ENCODE peak calls at places on chromosomes 12 and 14, in eight cellular contexts. L is hepatocyte, Y is esophagus squamous epithelium, A is AG04450, X is WERI-Rb-1, C is stomach, T is heart right ventricle, I is thyroid gland. J is an unnamed sample.
A peak's percentile ranks its signal among the peaks of the same experiment; 100 is the strongest.

GRCh38 chr12:94873368-94874085 is 130.0 kb downstream of the NDUFA12 start:
- DNase-seq in A (no peak), Y (no peak), L (peak; percentile 64), X (peak; percentile 33), C (peak; percentile 28), I (peak; percentile 66), T (peak; percentile 29), J (no peak)

GRCh38 chr12:15011162-15011561 is 38.3 kb downstream of the PDE6H start:
- DNase-seq in L (no peak), I (no peak), Y (no peak), C (no peak), A (no peak), T (no peak), X (no peak), J (no peak)

GRCh38 chr12:131672311-131672940 is 38.5 kb upstream of the SFSWAP start:
- DNase-seq in X (no peak), I (no peak), T (no peak), C (no peak), A (no peak), L (no peak), Y (no peak), J (no peak)

GRCh38 chr12:76558684-76559276 is 791 bp downstream of the OSBPL8 start:
- DNase-seq in L (peak; percentile 61), Y (peak; percentile 27), I (peak; percentile 55), A (no peak), X (peak; percentile 34), C (peak; percentile 69), T (peak; percentile 58), J (peak; percentile 71)

GRCh38 chr12:12072064-12072760 is 1.5 kb downstream of the BCL2L14 start:
- DNase-seq in X (no peak), C (peak; percentile 73), A (no peak), Y (no peak), T (no peak), I (peak; percentile 49), L (peak; percentile 65), J (peak; percentile 1)

GRCh38 chr12:65685514-65685913 is 138.8 kb upstream of the HMGA2 start:
- DNase-seq in Y (no peak), X (no peak), I (no peak), T (no peak), C (no peak), L (peak; percentile 14), A (no peak), J (no peak)

GRCh38 chr12:111767362-111768158 is 827 bp downstream of the ALDH2 start:
- DNase-seq in I (peak; percentile 29), A (no peak), T (peak; percentile 26), C (no peak), L (peak; percentile 60), Y (no peak), X (no peak), J (no peak)

GRCh38 chr14:102728509-102728908 is 48.7 kb upstream of the TRAF3 start:
- DNase-seq in I (no peak), L (no peak), Y (no peak), A (no peak), C (no peak), T (no peak), X (no peak), J (no peak)

GRCh38 chr12:110802489-110802888 is 44.3 kb upstream of the CCDC63 start:
- DNase-seq in L (no peak), I (no peak), Y (no peak), X (no peak), C (no peak), T (no peak), A (no peak), J (no peak)

GRCh38 chr14:23548351-23549318 is 2.9 kb downstream of the ZFHX2 start:
- DNase-seq in Y (no peak), A (no peak), T (no peak), L (no peak), I (no peak), C (no peak), X (no peak), J (no peak)

GRCh38 chr14:31283568-31284252 is 76.1 kb upstream of the HECTD1 start:
- DNase-seq in X (no peak), C (no peak), L (no peak), A (no peak), Y (no peak), I (peak; percentile 27), T (no peak), J (no peak)

GRCh38 chr12:111268738-111269572 is 99.9 kb downstream of the PHETA1 start:
- DNase-seq in C (no peak), L (no peak), X (no peak), Y (no peak), T (no peak), I (no peak), A (no peak), J (peak; percentile 3)

GRCh38 chr12:47238665-47239064 is 158.9 kb upstream of the AMIGO2 start:
- DNase-seq in L (no peak), A (no peak), Y (no peak), C (no peak), I (no peak), T (no peak), X (no peak), J (no peak)

GRCh38 chr12:13597166-13597565 is 384.2 kb downstream of the GRIN2B start:
- DNase-seq in I (no peak), L (no peak), A (no peak), X (no peak), C (no peak), T (no peak), Y (no peak), J (no peak)

GRCh38 chr12:2580821-2581220 is 213.9 kb upstream of the FKBP4 start:
- DNase-seq in X (no peak), C (no peak), L (no peak), T (no peak), A (peak; percentile 59), Y (no peak), I (peak; percentile 60), J (no peak)

GRCh38 chr12:128969480-128970055 is 116.3 kb downstream of the GLT1D1 start:
- DNase-seq in C (peak; percentile 34), I (peak; percentile 56), Y (no peak), X (peak; percentile 73), T (no peak), A (no peak), L (peak; percentile 74), J (peak; percentile 25)

GRCh38 chr12:120126635-120127005 is 10.1 kb upstream of the RAB35 start:
- DNase-seq in Y (no peak), X (no peak), T (no peak), C (no peak), I (no peak), L (no peak), A (no peak), J (no peak)

DNA sequence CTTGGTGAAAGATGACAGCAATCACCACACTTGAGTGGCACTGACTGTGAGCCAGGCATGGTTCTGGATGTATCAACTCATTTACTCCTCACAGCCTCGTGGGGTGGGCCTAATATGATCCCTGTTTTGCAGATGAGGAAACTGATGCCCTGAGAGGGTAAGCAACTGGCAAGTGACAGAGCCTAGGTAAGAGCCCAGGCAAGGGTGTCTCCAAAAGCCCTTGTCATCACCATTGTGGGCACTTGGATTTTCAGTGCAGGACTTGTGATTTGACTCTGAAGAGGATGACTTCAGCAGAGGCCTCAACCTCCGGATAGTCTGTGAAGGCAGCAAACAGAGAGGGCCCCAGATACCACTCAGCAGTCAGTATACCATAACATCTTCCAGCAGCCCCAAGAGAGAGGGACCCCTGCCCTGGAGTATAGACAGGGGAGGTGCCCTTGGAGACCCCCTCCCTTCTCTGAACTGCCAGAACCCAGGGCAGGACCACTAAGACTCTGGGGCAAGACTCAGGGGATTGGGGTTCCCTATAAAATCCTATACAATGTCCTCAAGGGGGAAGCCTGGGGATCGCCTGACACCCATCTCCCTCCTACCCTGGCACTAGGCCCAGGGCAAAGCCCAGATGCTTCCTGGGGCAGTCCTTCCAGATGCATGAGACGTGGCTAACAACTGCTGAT is 7.1 kb upstream of the KRT5 start:
- DNase-seq in T (no peak), Y (no peak), L (no peak), C (no peak), A (no peak), X (no peak), I (no peak), J (no peak)
- H3K27me3 ChIP-seq in T (no peaks in the 10 kb centered on the region), Y (no peaks in the 10 kb centered on the region), L (no peaks in the 10 kb centered on the region), C (no peaks in the 10 kb centered on the region), A (peaks cover 14% of the 10 kb centered on the region), X (peaks cover 97% of the 10 kb centered on the region), I (no peaks in the 10 kb centered on the region), J (no peaks in the 10 kb centered on the region)

GRCh38 chr12:19084547-19084946 is 45.0 kb upstream of the PLEKHA5 start:
- DNase-seq in L (no peak), Y (no peak), A (no peak), T (no peak), X (no peak), I (no peak), C (no peak), J (no peak)

GRCh38 chr12:19088576-19088975 is 41.0 kb upstream of the PLEKHA5 start:
- DNase-seq in A (no peak), X (peak; percentile 84), L (no peak), Y (no peak), C (no peak), I (no peak), T (no peak), J (no peak)

GRCh38 chr12:19082365-19082911 is 47.1 kb upstream of the PLEKHA5 start:
- DNase-seq in I (peak; percentile 3), X (no peak), A (no peak), C (no peak), T (no peak), L (no peak), Y (no peak), J (no peak)

GRCh38 chr12:19080918-19081317 is 48.6 kb upstream of the PLEKHA5 start:
- DNase-seq in T (no peak), C (no peak), A (no peak), L (no peak), I (no peak), X (no peak), Y (no peak), J (no peak)

DNA sequence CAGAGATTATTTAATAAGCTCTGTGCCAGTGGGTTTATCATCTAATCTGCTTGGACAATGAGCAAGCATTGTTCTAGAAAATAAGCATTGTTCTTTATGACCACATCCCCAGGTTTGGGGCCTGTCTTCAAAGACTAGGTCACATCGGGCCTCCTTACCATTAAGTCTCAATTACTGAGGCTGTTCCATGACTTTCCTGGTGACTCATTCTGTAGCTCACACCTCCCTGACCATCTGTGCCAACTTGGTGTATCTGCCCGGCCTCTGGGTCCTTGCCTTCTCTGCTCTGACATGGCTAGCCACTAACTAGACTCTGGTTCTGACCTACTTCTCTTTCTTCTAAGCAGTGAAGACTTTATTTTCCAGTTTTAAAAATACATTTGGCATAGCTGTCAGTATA is 44.4 kb upstream of the PLEKHA5 start:
- DNase-seq in X (no peak), C (no peak), Y (no peak), L (no peak), I (no peak), T (no peak), A (no peak), J (no peak)
- H3K27ac ChIP-seq in X (no peak overlapping the region), C (no peak overlapping the region), Y (peak overlapping the region; percentile 14), L (no peak overlapping the region), I (no peak overlapping the region), T (no peak overlapping the region), A (no peak overlapping the region), J (no peak overlapping the region)

GRCh38 chr14:50039734-50040400 is 76.5 kb downstream of the VCPKMT start:
- DNase-seq in I (no peak), X (no peak), C (no peak), A (no peak), Y (no peak), L (peak; percentile 31), T (peak; percentile 36), J (no peak)
- TF ChIP-seq CTCF in I (no peak), X (no peak), C (no peak), A (no peak), Y (no peak), L (no peak), T (no peak), J (no peak)

GRCh38 chr14:92294506-92294905 is 28.5 kb upstream of the SLC24A4 start:
- DNase-seq in C (no peak), L (no peak), T (no peak), I (no peak), X (no peak), A (no peak), Y (no peak), J (no peak)
- H3K27me3 ChIP-seq in C (no peaks in the 10 kb centered on the region), L (peaks cover 14% of the 10 kb centered on the region), T (no peaks in the 10 kb centered on the region), I (no peaks in the 10 kb centered on the region), X (no peaks in the 10 kb centered on the region), A (peaks cover 9% of the 10 kb centered on the region), Y (no peaks in the 10 kb centered on the region), J (no peaks in the 10 kb centered on the region)

J was measured in CD4-positive, alpha-beta T cell.